ENCODE peak calls at places on chromosomes 16 and 17, in seven cellular contexts. W is HCEC 1CT, F is endothelial cell, Q is activated gamma-delta T cell, H is AG20443, C is mesothelial cell of epicardium, G is M059J. L is an unnamed sample.

GRCh38 chr17:46868689-46869187 is 17.4 kb downstream of the WNT9B start:
- DNase-seq in H (peak), F (no peak), C (no peak), W (no peak), Q (no peak), G (peak), L (peak)

GRCh38 chr16:87709677-87710076 is 56.1 kb downstream of the KLHDC4 start:
- DNase-seq in Q (no peak), G (no peak), C (no peak), F (no peak), H (no peak), W (no peak), L (no peak)

GRCh38 chr16:85055503-85056210 is 28.1 kb downstream of the KIAA0513 start:
- DNase-seq in W (peak), Q (peak), G (peak), C (no peak), H (peak), F (no peak), L (peak)

GRCh38 chr16:29760567-29761279 is 14.9 kb upstream of the C16orf54 start:
- DNase-seq in G (no peak), W (no peak), F (no peak), H (no peak), C (no peak), Q (no peak), L (no peak)

GRCh38 chr17:6528557-6528956 is 27.8 kb downstream of the PITPNM3 start:
- DNase-seq in G (no peak), F (no peak), H (no peak), W (no peak), C (no peak), Q (no peak), L (no peak)

GRCh38 chr16:58299757-58300349 is 5.0 kb upstream of the PRSS54 start:
- DNase-seq in Q (no peak), F (peak), G (no peak), W (peak), H (no peak), C (no peak), L (peak)

GRCh38 chr16:60013076-60013475 is 1279.0 kb upstream of the GOT2 start:
- DNase-seq in F (no peak), Q (no peak), W (no peak), G (no peak), H (no peak), C (no peak), L (no peak)

GRCh38 chr17:67266496-67266895 is 21.5 kb upstream of the HELZ start:
- DNase-seq in H (no peak), W (no peak), C (no peak), Q (no peak), F (no peak), G (no peak), L (no peak)

GRCh38 chr17:50556803-50557202 is 3.7 kb upstream of the CACNA1G start:
- DNase-seq in W (no peak), C (no peak), G (no peak), Q (no peak), F (no peak), H (no peak), L (no peak)

GRCh38 chr17:68613739-68614298 is 12.7 kb upstream of the FAM20A start:
- DNase-seq in C (no peak), Q (no peak), G (peak), F (peak), W (peak), H (peak), L (peak)

GRCh38 chr17:27473748-27474609 is 17.7 kb downstream of the KSR1 start:
- DNase-seq in H (no peak), W (no peak), F (no peak), Q (no peak), C (no peak), G (no peak), L (no peak)

GRCh38 chr16:81940781-81941560 is 70.3 kb downstream of the SDR42E1 start:
- DNase-seq in H (peak), Q (no peak), W (peak), G (peak), F (no peak), C (no peak), L (peak)

GRCh38 chr17:29205047-29205446 is 24.8 kb upstream of the MYO18A start:
- DNase-seq in C (no peak), W (no peak), G (no peak), Q (no peak), F (no peak), H (no peak), L (no peak)

GRCh38 chr17:61144137-61144536 is 255.5 kb upstream of the TBX2 start:
- DNase-seq in F (no peak), H (no peak), C (no peak), G (no peak), Q (no peak), W (no peak), L (peak)

GRCh38 chr16:49855822-49856740 is at the start of gene ZNF423:
- DNase-seq in Q (no peak), H (no peak), G (no peak), F (peak), W (no peak), C (peak), L (no peak)

GRCh38 chr16:84308120-84308519 is 13.4 kb downstream of the WFDC1 start:
- DNase-seq in Q (no peak), F (peak), H (peak), W (no peak), G (peak), C (peak), L (no peak)

GRCh38 chr16:67593288-67593687 is 31.0 kb downstream of the CTCF start:
- DNase-seq in C (no peak), Q (no peak), H (no peak), F (no peak), G (no peak), W (no peak), L (no peak)

GRCh38 chr16:56424791-56425438 is 430 bp downstream of the AMFR start:
- DNase-seq in H (peak), G (no peak), C (peak), Q (peak), F (no peak), W (no peak), L (peak)

GRCh38 chr17:54172654-54173316 is 350.1 kb downstream of the KIF2B start:
- DNase-seq in W (no peak), C (no peak), Q (no peak), F (peak), G (peak), H (no peak), L (peak)

GRCh38 chr16:61564741-61565140 is 471.5 kb downstream of the CDH8 start:
- DNase-seq in C (no peak), G (no peak), H (no peak), Q (no peak), W (no peak), F (no peak), L (no peak)

GRCh38 chr17:58278661-58279015 is 2.1 kb downstream of the MPO start:
- DNase-seq in H (peak), Q (no peak), F (no peak), G (peak), C (no peak), W (no peak), L (no peak)

GRCh38 chr16:4176794-4177438 is 60.7 kb upstream of the ADCY9 start:
- DNase-seq in H (peak), W (peak), F (no peak), C (no peak), Q (no peak), G (peak), L (peak)

GRCh38 chr16:14310519-14310991 is 239.4 kb downstream of the MRTFB start:
- DNase-seq in W (peak), C (no peak), H (peak), G (no peak), Q (no peak), F (no peak), L (peak)

GRCh38 chr16:84979516-84979915 is 31.8 kb downstream of the ZDHHC7 start:
- DNase-seq in G (no peak), H (no peak), W (peak), F (no peak), Q (no peak), C (no peak), L (no peak)